ENCODE peak calls at places on chromosome 18, in ten cellular contexts. Z is T-helper 17 cell, I is GM20000, M is left lung, H is glutamatergic neuron, A is NCI-H1092, B is NCI-H460, J is stomach, V is astrocyte, R is skeletal muscle cell. E is an unnamed sample.

GRCh38 chr18:62436636-62437519 is 85.9 kb upstream of the ZCCHC2 start:
- DNase-seq in Z (no peak), A (no peak), H (no peak), B (peak; percentile 41), I (no peak), M (peak; percentile 80), J (peak; percentile 68), R (peak; percentile 57), V (peak; percentile 39), E (peak; percentile 92)

GRCh38 chr18:3889803-3890202 is 439.8 kb downstream of the TGIF1 start:
- DNase-seq in I (no peak), J (no peak), A (no peak), H (no peak), R (peak; percentile 80), B (no peak), M (no peak), Z (no peak), V (peak; percentile 91), E (peak; percentile 70)

GRCh38 chr18:59549797-59550516 is 147.3 kb downstream of the CCBE1 start:
- DNase-seq in V (no peak), H (no peak), J (peak; percentile 31), A (peak; percentile 82), M (no peak), B (no peak), I (no peak), Z (no peak), R (no peak), E (no peak)

GRCh38 chr18:7388752-7389151 is 157.9 kb downstream of the LRRC30 start:
- DNase-seq in Z (no peak), I (no peak), A (peak; percentile 19), H (no peak), J (no peak), R (no peak), V (no peak), M (no peak), B (no peak), E (no peak)

GRCh38 chr18:48333563-48333962 is 75.6 kb downstream of the ZBTB7C start:
- DNase-seq in M (no peak), I (no peak), A (peak; percentile 25), V (no peak), H (no peak), R (no peak), J (no peak), Z (no peak), B (no peak), E (no peak)

GRCh38 chr18:79382681-79383387 is 12.9 kb upstream of the NFATC1 start:
- DNase-seq in A (no peak), V (no peak), J (peak; percentile 17), M (peak; percentile 80), R (no peak), H (no peak), Z (no peak), B (no peak), I (no peak), E (no peak)

GRCh38 chr18:60982296-60982695 is 350.9 kb upstream of the CDH20 start:
- DNase-seq in H (no peak), Z (no peak), M (no peak), R (no peak), A (no peak), I (no peak), J (no peak), B (no peak), V (no peak), E (no peak)

GRCh38 chr18:68489018-68489792 is 225.7 kb downstream of the TMX3 start:
- DNase-seq in J (no peak), M (no peak), R (no peak), V (no peak), B (no peak), A (no peak), H (no peak), I (no peak), Z (no peak), E (no peak)

GRCh38 chr18:54532222-54532621 is 58.8 kb upstream of the DYNAP start:
- DNase-seq in A (no peak), H (no peak), M (no peak), Z (no peak), I (no peak), V (no peak), R (no peak), B (no peak), J (no peak), E (no peak)

GRCh38 chr18:22674300-22674699 is 256.6 kb upstream of the CTAGE1 start:
- DNase-seq in I (no peak), J (no peak), R (peak; percentile 94), H (no peak), A (no peak), B (no peak), M (no peak), Z (no peak), V (peak; percentile 99), E (peak; percentile 91)

GRCh38 chr18:48408727-48409590 is at the start of gene ZBTB7C:
- DNase-seq in R (no peak), M (peak; percentile 85), I (peak; percentile 62), J (peak; percentile 60), A (peak; percentile 63), V (no peak), B (no peak), Z (peak; percentile 14), H (peak; percentile 74), E (no peak)

GRCh38 chr18:44079602-44080001 is 601.1 kb upstream of the SETBP1 start:
- DNase-seq in H (no peak), V (peak; percentile 95), M (no peak), B (no peak), Z (no peak), R (peak; percentile 55), A (no peak), I (no peak), J (no peak), E (peak; percentile 27)

GRCh38 chr18:13375302-13376255 is 157.0 kb downstream of the LDLRAD4 start:
- DNase-seq in H (no peak), B (peak; percentile 11), J (no peak), A (no peak), V (peak; percentile 92), Z (peak; percentile 76), M (peak; percentile 79), I (peak; percentile 84), R (peak; percentile 52), E (peak; percentile 90)

GRCh38 chr18:25724121-25724520 is 366.3 kb downstream of the SS18 start:
- DNase-seq in Z (no peak), J (no peak), H (no peak), R (no peak), M (no peak), V (no peak), B (no peak), A (no peak), I (no peak), E (no peak)

GRCh38 chr18:13226533-13227144 is 8.1 kb downstream of the LDLRAD4 start:
- DNase-seq in A (no peak), M (no peak), Z (no peak), H (no peak), B (no peak), I (no peak), V (no peak), R (no peak), J (no peak), E (no peak)

E was measured in stromal cell of bone marrow.